ENCODE peak calls at places on chromosomes 5 and 9, in four cellular contexts. K is left kidney; B is stimulated activated CD4-positive, alpha-beta T cell treated with anti-CD3 and anti-CD28 coated beads, Interleukin-12 subunit alpha, Interleukin-12 subunit beta, amount 100 ng/mL, for 24 hours; V is Panc1. Z is an unnamed sample.

GRCh38 chr9:15142903-15143534 is 164.0 kb downstream of the TTC39B start:
- DNase-seq in K (peak), B (no peak), V (no peak), Z (no peak)

GRCh38 chr5:175892401-175892800 is 21.0 kb downstream of the CPLX2 start:
- DNase-seq in K (no peak), B (no peak), V (no peak), Z (no peak)

GRCh38 chr9:110728058-110728457 is 59.5 kb downstream of the MUSK start:
- DNase-seq in K (peak), B (no peak), V (no peak), Z (no peak)

GRCh38 chr9:120413121-120414048 is 166.6 kb downstream of the CDK5RAP2 start:
- DNase-seq in K (no peak), B (no peak), V (no peak), Z (no peak)

GRCh38 chr5:141431286-141431685 is 979 bp downstream of the PCDHGA12 start:
- DNase-seq in K (no peak), B (no peak), V (no peak), Z (no peak)

GRCh38 chr5:79172269-79172668 is 60.7 kb downstream of the BHMT start:
- DNase-seq in K (no peak), B (no peak), V (no peak), Z (no peak)

GRCh38 chr9:134641173-134641985 is at the start of gene COL5A1:
- DNase-seq in K (peak), B (peak), V (no peak), Z (no peak)

GRCh38 chr9:131402073-131402472 is 8.2 kb downstream of the PRRC2B start:
- DNase-seq in K (no peak), B (no peak), V (no peak), Z (no peak)

GRCh38 chr5:138653502-138653901 is 78.3 kb upstream of the HSPA9 start:
- DNase-seq in K (no peak), B (no peak), V (no peak), Z (no peak)

GRCh38 chr9:126036881-126037291 is 289.7 kb downstream of the PBX3 start:
- DNase-seq in K (peak), B (no peak), V (no peak), Z (no peak)

GRCh38 chr9:116482740-116483139 is 204.4 kb upstream of the TRIM32 start:
- DNase-seq in K (no peak), B (no peak), V (no peak), Z (no peak)

GRCh38 chr5:149355688-149356087 is 2.2 kb upstream of the PCYOX1L start:
- DNase-seq in K (no peak), B (no peak), V (no peak), Z (no peak)

GRCh38 chr5:57335092-57335491 is 147.5 kb downstream of the ACTBL2 start:
- DNase-seq in K (no peak), B (no peak), V (peak), Z (no peak)